ENCODE peak calls at places on chromosomes 11 and 22, in four cellular contexts. K, S, O and Y are unnamed samples.
A peak's percentile ranks its signal among the peaks of the same experiment; 100 is the strongest.

GRCh38 chr11:117984471-117984870 is 1.7 kb upstream of the IL10RA start:
- DNase-seq in S (no peak), O (no peak), K (no peak), Y (peak; percentile 59)

GRCh38 chr22:35191412-35191811 is 65.9 kb upstream of the HMGXB4 start:
- DNase-seq in S (no peak), K (no peak), O (no peak), Y (no peak)

GRCh38 chr22:38957046-38957770 is at the start of gene APOBEC3A:
- DNase-seq in O (no peak), S (peak; percentile 22), K (no peak), Y (no peak)

GRCh38 chr11:75246673-75247350 is 6.2 kb downstream of the TPBGL start:
- DNase-seq in K (no peak), O (no peak), S (peak; percentile 15), Y (no peak)

GRCh38 chr11:15969281-15969680 is 387.1 kb downstream of the SOX6 start:
- DNase-seq in S (no peak), O (peak; percentile 68), K (no peak), Y (peak; percentile 24)

GRCh38 chr11:84022221-84022620 is 736.1 kb upstream of the CCDC90B start:
- DNase-seq in K (peak; percentile 72), O (no peak), S (no peak), Y (no peak)

GRCh38 chr11:63909621-63910506 is 7.1 kb downstream of the RCOR2 start:
- DNase-seq in O (peak; percentile 74), K (peak; percentile 51), S (peak; percentile 77), Y (no peak)

GRCh38 chr11:11496879-11497278 is 124.9 kb downstream of the GALNT18 start:
- DNase-seq in O (no peak), K (no peak), S (no peak), Y (no peak)

GRCh38 chr11:90250970-90251369 is 28.1 kb upstream of the CHORDC1 start:
- DNase-seq in O (no peak), S (no peak), K (no peak), Y (no peak)

GRCh38 chr22:39496131-39496838 is 5.8 kb upstream of the MIEF1 start:
- DNase-seq in O (peak; percentile 85), S (peak; percentile 77), K (peak; percentile 59), Y (peak; percentile 68)

GRCh38 chr22:17106785-17107546 is 14.2 kb downstream of the TMEM121B start:
- DNase-seq in O (no peak), K (no peak), S (no peak), Y (no peak)

GRCh38 chr11:23138761-23139160 is 278.5 kb upstream of the CCDC179 start:
- DNase-seq in O (no peak), K (no peak), S (no peak), Y (no peak)

GRCh38 chr11:86698634-86699033 is 26.2 kb upstream of the ME3 start:
- DNase-seq in O (peak; percentile 44), S (no peak), K (no peak), Y (peak; percentile 61)

GRCh38 chr22:19507534-19507861 is 16.7 kb downstream of the CLDN5 start:
- DNase-seq in S (no peak), O (no peak), K (no peak), Y (no peak)

GRCh38 chr22:27667121-27667843 is 134.3 kb downstream of the MN1 start:
- DNase-seq in S (no peak), O (peak; percentile 59), K (no peak), Y (no peak)

GRCh38 chr22:32723632-32724031 is 77.9 kb upstream of the TIMP3 start:
- DNase-seq in O (no peak), K (no peak), S (no peak), Y (peak; percentile 41)

GRCh38 chr11:73240190-73240781 is 22.2 kb downstream of the P2RY2 start:
- DNase-seq in K (no peak), O (peak; percentile 52), S (peak; percentile 27), Y (no peak)

GRCh38 chr11:61911701-61912529 is 5.5 kb downstream of the RAB3IL1 start:
- DNase-seq in K (no peak), O (no peak), S (no peak), Y (no peak)

GRCh38 chr11:114318361-114318760 is 22.2 kb downstream of the NNMT start:
- DNase-seq in S (no peak), K (no peak), O (no peak), Y (no peak)

GRCh38 chr11:33899383-33900037 is 7.6 kb upstream of the LMO2 start:
- DNase-seq in K (no peak), S (no peak), O (peak; percentile 61), Y (no peak)

GRCh38 chr11:86596861-86597632 is 75.4 kb downstream of the ME3 start:
- DNase-seq in O (no peak), K (no peak), S (no peak), Y (no peak)

GRCh38 chr11:96054870-96055705 is 131.2 kb upstream of the MTMR2 start:
- DNase-seq in K (peak; percentile 71), S (no peak), O (peak; percentile 71), Y (no peak)

GRCh38 chr11:3855808-3856491 is 486 bp downstream of the STIM1 start:
- DNase-seq in O (peak; percentile 52), K (no peak), S (peak; percentile 55), Y (peak; percentile 3)

GRCh38 chr22:50338860-50339462 is 4.2 kb upstream of the PPP6R2 start:
- DNase-seq in O (no peak), K (no peak), S (no peak), Y (no peak)

GRCh38 chr11:35274909-35275807 is 136.2 kb downstream of the CD44 start:
- DNase-seq in K (no peak), O (peak; percentile 59), S (no peak), Y (peak; percentile 27)

GRCh38 chr11:61149624-61150615 is 11.3 kb downstream of the VPS37C start:
- DNase-seq in S (no peak), O (peak; percentile 61), K (no peak), Y (peak; percentile 24)

GRCh38 chr11:125663910-125664309 is 16.7 kb downstream of the ACRV1 start:
- DNase-seq in S (no peak), O (no peak), K (no peak), Y (no peak)

GRCh38 chr11:73759520-73760065 is 1.3 kb downstream of the RAB6A start:
- DNase-seq in S (no peak), O (peak; percentile 26), K (no peak), Y (peak; percentile 49)

GRCh38 chr22:31045900-31046587 is 35.1 kb upstream of the SMTN start:
- DNase-seq in K (no peak), O (no peak), S (no peak), Y (no peak)

DNA sequence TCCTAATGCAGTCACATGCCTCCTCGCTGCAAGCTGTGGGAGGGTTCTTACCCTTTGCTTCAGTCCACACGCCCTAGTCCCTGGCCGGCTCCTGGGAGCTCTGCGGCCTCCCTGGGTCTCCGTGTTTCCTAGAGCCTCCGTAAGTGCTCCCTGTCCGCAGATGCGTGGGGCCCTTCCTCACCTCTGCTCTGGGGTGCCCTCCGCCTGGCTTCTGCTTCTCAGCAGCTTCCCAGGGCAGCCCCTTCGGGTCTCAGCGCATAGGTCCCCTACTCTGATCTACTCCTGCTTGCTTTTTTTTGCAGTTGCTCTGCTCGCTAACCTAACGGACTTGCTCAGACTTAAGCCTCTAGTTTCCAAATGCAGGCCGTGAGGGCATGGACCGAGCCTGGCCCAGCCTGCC is 22.4 kb downstream of the CAPN1 start:
- DNase-seq in O (no peak), S (no peak), K (no peak), Y (no peak)
- H4K8ac ChIP-seq in O (no peak overlapping the region), S (no peak overlapping the region), K (no peak overlapping the region), Y (no peak overlapping the region)

GRCh38 chr11:78424334-78425270 is 7.0 kb upstream of the GAB2 start:
- DNase-seq in O (no peak), K (no peak), S (no peak), Y (no peak)
- H3K18ac ChIP-seq in O (no peak overlapping the region), K (no peak overlapping the region), S (no peak overlapping the region), Y (peak overlapping the region; percentile 56)

GRCh38 chr11:46675949-46676348 is 24.5 kb downstream of the ARHGAP1 start:
- DNase-seq in S (no peak), K (no peak), O (no peak), Y (no peak)

GRCh38 chr11:46673713-46674462 is 26.5 kb downstream of the ARHGAP1 start:
- DNase-seq in O (peak; percentile 22), S (no peak), K (no peak), Y (no peak)

GRCh38 chr11:46676436-46677158 is 23.8 kb downstream of the ARHGAP1 start:
- DNase-seq in S (no peak), K (no peak), O (no peak), Y (no peak)

GRCh38 chr11:46674463-46675287 is 25.7 kb downstream of the ARHGAP1 start:
- DNase-seq in S (peak; percentile 92), K (peak; percentile 8), O (peak; percentile 96), Y (peak; percentile 86)

GRCh38 chr11:46675288-46675851 is 25.0 kb downstream of the ARHGAP1 start:
- DNase-seq in K (no peak), S (no peak), O (peak; percentile 65), Y (no peak)
- H4K8ac ChIP-seq in K (no peak overlapping the region), S (no peak overlapping the region), O (no peak overlapping the region), Y (peak overlapping the region; percentile 27)

GRCh38 chr11:77170107-77170506 is 42.1 kb downstream of the MYO7A start:
- DNase-seq in K (no peak), O (peak; percentile 94), S (peak; percentile 89), Y (peak; percentile 95)
- H3K18ac ChIP-seq in K (peak overlapping the region; percentile 66), O (no peak overlapping the region), S (no peak overlapping the region), Y (no peak overlapping the region)

DNA sequence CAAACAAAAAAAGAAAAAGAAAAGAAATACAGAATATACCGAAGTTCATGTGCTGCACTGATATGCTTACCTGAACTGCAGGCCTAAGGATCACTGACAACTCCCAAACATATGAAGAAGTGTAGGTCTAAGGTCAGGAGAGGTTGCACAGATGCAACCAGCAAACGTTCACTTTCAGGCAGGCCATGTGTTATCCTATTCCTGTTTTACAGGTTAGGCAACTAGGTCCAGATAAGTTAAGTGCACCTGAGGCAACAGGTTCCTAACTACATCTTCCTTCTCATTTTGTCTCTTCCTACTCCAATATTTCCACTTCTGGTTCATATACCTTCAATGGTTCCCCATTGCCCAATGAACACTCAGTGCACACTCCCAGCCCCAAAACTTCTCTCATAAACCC is 15.1 kb downstream of the PI4KA start:
- DNase-seq in S (no peak), K (no peak), O (no peak), Y (peak; percentile 81)
- H4K8ac ChIP-seq in S (no peak overlapping the region), K (no peak overlapping the region), O (no peak overlapping the region), Y (no peak overlapping the region)

GRCh38 chr11:328012-328411 is 7.4 kb upstream of the IFITM3 start:
- DNase-seq in S (no peak), O (no peak), K (no peak), Y (no peak)

GRCh38 chr11:329886-330253 is 9.2 kb upstream of the IFITM3 start:
- DNase-seq in O (no peak), S (no peak), K (no peak), Y (no peak)

GRCh38 chr11:331332-332060 is 10.8 kb upstream of the IFITM3 start:
- DNase-seq in S (peak; percentile 27), O (no peak), K (no peak), Y (no peak)

GRCh38 chr11:330694-331314 is 10.1 kb upstream of the IFITM3 start:
- DNase-seq in O (no peak), S (peak; percentile 26), K (no peak), Y (no peak)

DNA sequence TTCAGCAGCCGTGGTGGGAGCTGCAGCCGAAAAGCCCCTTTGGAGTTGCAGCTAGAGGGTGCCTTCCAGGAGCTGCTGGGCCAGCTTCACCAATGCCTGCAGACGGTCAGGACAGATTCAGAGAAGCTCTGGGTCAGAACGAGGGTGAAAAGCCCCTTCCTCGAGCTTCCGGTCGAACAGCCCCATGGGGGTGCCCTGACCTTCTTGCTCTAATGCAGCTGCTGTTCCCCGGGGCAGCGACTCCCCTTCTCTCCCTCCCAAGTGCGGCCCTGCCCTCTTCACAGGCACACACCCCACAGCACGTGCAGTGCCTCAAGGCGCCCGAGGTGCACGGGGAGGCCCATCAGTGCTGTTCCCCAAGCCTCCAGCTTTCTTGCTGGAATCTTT is 9.6 kb upstream of the IFITM3 start:
- DNase-seq in O (no peak), K (no peak), S (peak; percentile 39), Y (no peak)
- H3K18ac ChIP-seq in O (no peak overlapping the region), K (peak overlapping the region; percentile 12), S (no peak overlapping the region), Y (no peak overlapping the region)

GRCh38 chr22:46122511-46122971 is 27.8 kb upstream of the PPARA start:
- DNase-seq in O (peak; percentile 51), K (peak; percentile 65), S (peak; percentile 72), Y (peak; percentile 60)
- H4K8ac ChIP-seq in O (no peak overlapping the region), K (no peak overlapping the region), S (no peak overlapping the region), Y (no peak overlapping the region)